ENCODE peak calls at places on chromosomes 6 and 20, in six cellular contexts. One of them, this sample, is unnamed.

GRCh38 chr20:46954490-46955038 is 59.9 kb downstream of the EYA2 start:
- DNase-seq in fibroblast of lung: peak
- DNase-seq in AG10803: peak
- DNase-seq in Caco-2: no peak
- DNase-seq in choroid plexus epithelial cell: peak
- DNase-seq in heart left ventricle: no peak
- DNase-seq in this sample: peak

GRCh38 chr6:35048631-35049083 is 92.5 kb downstream of the TCP11 start:
- DNase-seq in fibroblast of lung: peak
- DNase-seq in Caco-2: no peak
- DNase-seq in choroid plexus epithelial cell: peak
- DNase-seq in heart left ventricle: peak
- DNase-seq in AG10803: peak
- DNase-seq in this sample: peak

GRCh38 chr6:94065707-94066337 is 646.5 kb upstream of the EPHA7 start:
- DNase-seq in heart left ventricle: no peak
- DNase-seq in choroid plexus epithelial cell: no peak
- DNase-seq in Caco-2: no peak
- DNase-seq in fibroblast of lung: no peak
- DNase-seq in AG10803: no peak
- DNase-seq in this sample: no peak

GRCh38 chr6:150924808-150925654 is 59.5 kb downstream of the MTHFD1L start:
- DNase-seq in fibroblast of lung: no peak
- DNase-seq in choroid plexus epithelial cell: peak
- DNase-seq in AG10803: peak
- DNase-seq in heart left ventricle: no peak
- DNase-seq in Caco-2: no peak
- DNase-seq in this sample: no peak

GRCh38 chr6:142871910-142872331 is 73.1 kb downstream of the HIVEP2 start:
- DNase-seq in fibroblast of lung: peak
- DNase-seq in choroid plexus epithelial cell: peak
- DNase-seq in heart left ventricle: peak
- DNase-seq in AG10803: peak
- DNase-seq in Caco-2: no peak
- DNase-seq in this sample: no peak

GRCh38 chr20:41738584-41739193 is 120.5 kb upstream of the CHD6 start:
- DNase-seq in heart left ventricle: peak
- DNase-seq in choroid plexus epithelial cell: peak
- DNase-seq in Caco-2: peak
- DNase-seq in fibroblast of lung: peak
- DNase-seq in AG10803: peak
- DNase-seq in this sample: peak

GRCh38 chr6:155171747-155172191 is 92.0 kb upstream of the CLDN20 start:
- DNase-seq in heart left ventricle: no peak
- DNase-seq in fibroblast of lung: peak
- DNase-seq in AG10803: peak
- DNase-seq in Caco-2: no peak
- DNase-seq in choroid plexus epithelial cell: peak
- DNase-seq in this sample: no peak

GRCh38 chr6:117463762-117464665 is 18.5 kb upstream of the DCBLD1 start:
- DNase-seq in AG10803: peak
- DNase-seq in heart left ventricle: no peak
- DNase-seq in Caco-2: no peak
- DNase-seq in fibroblast of lung: peak
- DNase-seq in choroid plexus epithelial cell: peak
- DNase-seq in this sample: no peak

GRCh38 chr20:59010995-59011873 is 4.2 kb upstream of the CTSZ start:
- DNase-seq in fibroblast of lung: peak
- DNase-seq in choroid plexus epithelial cell: peak
- DNase-seq in Caco-2: no peak
- DNase-seq in heart left ventricle: peak
- DNase-seq in AG10803: peak
- DNase-seq in this sample: no peak

GRCh38 chr6:2503816-2504494 is 246.8 kb downstream of the MYLK4 start:
- DNase-seq in AG10803: peak
- DNase-seq in Caco-2: peak
- DNase-seq in heart left ventricle: no peak
- DNase-seq in choroid plexus epithelial cell: peak
- DNase-seq in fibroblast of lung: peak
- DNase-seq in this sample: no peak

GRCh38 chr6:106939848-106940247 is 34.7 kb downstream of the CD24 start:
- DNase-seq in choroid plexus epithelial cell: no peak
- DNase-seq in heart left ventricle: no peak
- DNase-seq in fibroblast of lung: no peak
- DNase-seq in AG10803: no peak
- DNase-seq in Caco-2: no peak
- DNase-seq in this sample: no peak

GRCh38 chr6:36035240-36035639 is 7.6 kb downstream of the MAPK14 start:
- DNase-seq in AG10803: no peak
- DNase-seq in heart left ventricle: no peak
- DNase-seq in Caco-2: no peak
- DNase-seq in fibroblast of lung: peak
- DNase-seq in choroid plexus epithelial cell: no peak
- DNase-seq in this sample: no peak

GRCh38 chr6:35727206-35727934 is 9.5 kb upstream of the ARMC12 start:
- DNase-seq in AG10803: peak
- DNase-seq in choroid plexus epithelial cell: peak
- DNase-seq in Caco-2: peak
- DNase-seq in heart left ventricle: peak
- DNase-seq in fibroblast of lung: peak
- DNase-seq in this sample: peak

GRCh38 chr6:82322386-82322785 is 41.2 kb upstream of the TPBG start:
- DNase-seq in choroid plexus epithelial cell: no peak
- DNase-seq in heart left ventricle: no peak
- DNase-seq in Caco-2: no peak
- DNase-seq in AG10803: no peak
- DNase-seq in fibroblast of lung: no peak
- DNase-seq in this sample: no peak

GRCh38 chr6:157267654-157268053 is 55.7 kb downstream of the TMEM242 start:
- DNase-seq in choroid plexus epithelial cell: no peak
- DNase-seq in AG10803: no peak
- DNase-seq in Caco-2: no peak
- DNase-seq in heart left ventricle: no peak
- DNase-seq in fibroblast of lung: no peak
- DNase-seq in this sample: no peak

GRCh38 chr20:38601216-38602184 is at the start of gene ARHGAP40:
- DNase-seq in fibroblast of lung: no peak
- DNase-seq in choroid plexus epithelial cell: peak
- DNase-seq in heart left ventricle: no peak
- DNase-seq in Caco-2: peak
- DNase-seq in AG10803: no peak
- DNase-seq in this sample: peak

GRCh38 chr20:23362392-23363256 is 642 bp downstream of the GZF1 start:
- DNase-seq in AG10803: peak
- DNase-seq in heart left ventricle: no peak
- DNase-seq in fibroblast of lung: no peak
- DNase-seq in Caco-2: peak
- DNase-seq in choroid plexus epithelial cell: peak
- DNase-seq in this sample: peak

GRCh38 chr6:112947507-112947906 is 600.4 kb downstream of the RFPL4B start:
- DNase-seq in AG10803: no peak
- DNase-seq in Caco-2: no peak
- DNase-seq in choroid plexus epithelial cell: no peak
- DNase-seq in fibroblast of lung: no peak
- DNase-seq in heart left ventricle: no peak
- DNase-seq in this sample: no peak

GRCh38 chr6:154893927-154894326 is 101.2 kb upstream of the TIAM2 start:
- DNase-seq in heart left ventricle: no peak
- DNase-seq in Caco-2: no peak
- DNase-seq in fibroblast of lung: no peak
- DNase-seq in AG10803: peak
- DNase-seq in choroid plexus epithelial cell: no peak
- DNase-seq in this sample: no peak

GRCh38 chr6:39849764-39850163 is 57.6 kb downstream of the DAAM2 start:
- DNase-seq in heart left ventricle: no peak
- DNase-seq in choroid plexus epithelial cell: peak
- DNase-seq in Caco-2: peak
- DNase-seq in AG10803: peak
- DNase-seq in fibroblast of lung: no peak
- DNase-seq in this sample: no peak

GRCh38 chr6:39849228-39849627 is 57.1 kb downstream of the DAAM2 start:
- DNase-seq in choroid plexus epithelial cell: no peak
- DNase-seq in Caco-2: no peak
- DNase-seq in AG10803: no peak
- DNase-seq in heart left ventricle: no peak
- DNase-seq in fibroblast of lung: no peak
- DNase-seq in this sample: no peak

GRCh38 chr6:39853604-39854003 is 61.4 kb downstream of the DAAM2 start:
- DNase-seq in AG10803: no peak
- DNase-seq in fibroblast of lung: no peak
- DNase-seq in Caco-2: no peak
- DNase-seq in heart left ventricle: no peak
- DNase-seq in choroid plexus epithelial cell: no peak
- DNase-seq in this sample: no peak

GRCh38 chr6:39852324-39852723 is 60.1 kb downstream of the DAAM2 start:
- DNase-seq in AG10803: no peak
- DNase-seq in choroid plexus epithelial cell: no peak
- DNase-seq in fibroblast of lung: no peak
- DNase-seq in Caco-2: no peak
- DNase-seq in heart left ventricle: no peak
- DNase-seq in this sample: no peak

GRCh38 chr6:39850897-39851296 is 58.7 kb downstream of the DAAM2 start:
- DNase-seq in AG10803: no peak
- DNase-seq in Caco-2: no peak
- DNase-seq in fibroblast of lung: no peak
- DNase-seq in choroid plexus epithelial cell: no peak
- DNase-seq in heart left ventricle: no peak
- DNase-seq in this sample: no peak
- TF ChIP-seq CTCF in AG10803: no peak
- TF ChIP-seq CTCF in Caco-2: no peak
- TF ChIP-seq CTCF in fibroblast of lung: no peak
- TF ChIP-seq CTCF in choroid plexus epithelial cell: no peak
- TF ChIP-seq CTCF in heart left ventricle: no peak
- TF ChIP-seq CTCF in this sample: no peak

DNA sequence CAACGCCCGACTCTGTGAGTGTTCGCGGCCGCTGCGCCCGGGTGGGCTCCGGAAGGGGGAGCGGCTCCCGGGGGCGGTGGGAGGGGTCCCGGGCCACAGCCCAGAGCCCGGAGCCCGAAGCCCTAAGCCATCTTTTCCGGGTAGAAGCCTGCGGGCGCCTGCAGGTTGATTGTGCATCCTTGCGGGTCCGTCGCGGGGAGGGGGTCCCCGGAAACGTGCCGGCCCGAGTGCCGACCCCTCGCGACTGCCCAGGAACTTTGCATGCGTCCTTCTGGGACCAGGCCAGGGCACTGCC is 413 bp downstream of the PTPRA start:
- DNase-seq in heart left ventricle: peak
- DNase-seq in AG10803: no peak
- DNase-seq in Caco-2: no peak
- DNase-seq in choroid plexus epithelial cell: peak
- DNase-seq in fibroblast of lung: no peak
- DNase-seq in this sample: no peak
- TF ChIP-seq CTCF in heart left ventricle: no peak
- TF ChIP-seq CTCF in AG10803: no peak
- TF ChIP-seq CTCF in Caco-2: no peak
- TF ChIP-seq CTCF in choroid plexus epithelial cell: no peak
- TF ChIP-seq CTCF in fibroblast of lung: no peak
- TF ChIP-seq CTCF in this sample: no peak

GRCh38 chr20:62965363-62965771 is 12.9 kb downstream of the SLC17A9 start:
- DNase-seq in fibroblast of lung: no peak
- DNase-seq in Caco-2: no peak
- DNase-seq in heart left ventricle: no peak
- DNase-seq in choroid plexus epithelial cell: no peak
- DNase-seq in AG10803: no peak
- DNase-seq in this sample: no peak
- TF ChIP-seq CTCF in fibroblast of lung: no peak
- TF ChIP-seq CTCF in Caco-2: no peak
- TF ChIP-seq CTCF in heart left ventricle: no peak
- TF ChIP-seq CTCF in choroid plexus epithelial cell: no peak
- TF ChIP-seq CTCF in AG10803: no peak
- TF ChIP-seq CTCF in this sample: no peak

GRCh38 chr20:10077081-10077471 is 42.3 kb downstream of the ANKEF1 start:
- DNase-seq in heart left ventricle: no peak
- DNase-seq in AG10803: no peak
- DNase-seq in Caco-2: peak
- DNase-seq in fibroblast of lung: no peak
- DNase-seq in choroid plexus epithelial cell: no peak
- DNase-seq in this sample: no peak
- TF ChIP-seq CTCF in heart left ventricle: peak
- TF ChIP-seq CTCF in AG10803: peak
- TF ChIP-seq CTCF in Caco-2: peak
- TF ChIP-seq CTCF in fibroblast of lung: peak
- TF ChIP-seq CTCF in choroid plexus epithelial cell: peak
- TF ChIP-seq CTCF in this sample: peak

DNA sequence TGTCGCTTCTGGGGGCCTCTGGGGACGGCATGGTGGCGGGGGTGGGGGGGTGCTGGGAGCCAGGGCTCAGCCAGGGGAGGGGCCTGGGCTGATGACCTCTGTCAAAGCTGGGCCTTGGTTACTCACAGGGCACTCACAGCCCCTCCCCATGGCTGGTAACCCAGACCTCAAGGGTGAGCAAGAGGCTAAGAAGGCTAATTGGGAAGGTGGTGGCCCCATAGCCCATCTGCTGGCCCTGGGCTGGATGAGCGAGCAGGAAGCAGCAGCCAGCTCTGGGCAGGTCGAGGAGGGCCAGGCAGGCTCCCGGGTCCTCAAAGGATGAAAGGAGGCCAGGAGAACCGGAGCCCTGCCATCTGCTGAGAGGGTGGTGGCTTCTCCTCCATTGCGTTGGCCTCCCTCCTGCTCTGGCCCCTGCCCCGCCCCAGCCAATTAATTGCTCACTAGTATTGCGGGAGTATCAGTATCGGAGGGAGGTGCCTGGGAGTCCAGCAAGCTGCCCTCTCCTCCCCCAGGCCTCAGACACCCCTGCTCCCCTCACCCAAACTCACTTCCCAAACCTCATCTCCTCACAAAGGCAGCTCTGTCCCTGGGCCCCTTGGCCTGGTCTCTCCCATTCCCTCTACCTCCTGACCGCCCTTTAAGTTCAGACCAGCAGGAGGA is 1.0 kb upstream of the CDSN start:
- DNase-seq in fibroblast of lung: no peak
- DNase-seq in heart left ventricle: no peak
- DNase-seq in choroid plexus epithelial cell: no peak
- DNase-seq in AG10803: no peak
- DNase-seq in Caco-2: no peak
- DNase-seq in this sample: no peak
- TF ChIP-seq CTCF in fibroblast of lung: no peak
- TF ChIP-seq CTCF in heart left ventricle: no peak
- TF ChIP-seq CTCF in choroid plexus epithelial cell: no peak
- TF ChIP-seq CTCF in AG10803: no peak
- TF ChIP-seq CTCF in Caco-2: no peak
- TF ChIP-seq CTCF in this sample: no peak

GRCh38 chr6:57317060-57317943 is at the start of gene PRIM2:
- DNase-seq in AG10803: peak
- DNase-seq in choroid plexus epithelial cell: peak
- DNase-seq in heart left ventricle: peak
- DNase-seq in Caco-2: peak
- DNase-seq in fibroblast of lung: peak
- DNase-seq in this sample: peak
- TF ChIP-seq CTCF in AG10803: no peak
- TF ChIP-seq CTCF in choroid plexus epithelial cell: no peak
- TF ChIP-seq CTCF in heart left ventricle: no peak
- TF ChIP-seq CTCF in Caco-2: no peak
- TF ChIP-seq CTCF in fibroblast of lung: no peak
- TF ChIP-seq CTCF in this sample: no peak

This sample was measured in glutamatergic neuron.